ENCODE peak calls at places on chromosomes 11 and 22, in eight cellular contexts. H, T, D, S, F, I, V and J are unnamed samples.

GRCh38 chr11:7019500-7020182 is 505 bp downstream of the ZNF214 start:
- DNase-seq in H (no peak), T (no peak), D (peak), S (no peak), F (no peak), I (no peak), V (peak), J (no peak)

GRCh38 chr22:36443198-36443770 is 38.2 kb downstream of the TXN2 start:
- DNase-seq in H (no peak), T (no peak), D (no peak), S (peak), F (no peak), I (no peak), V (no peak), J (no peak)

GRCh38 chr11:65871811-65872548 is 620 bp downstream of the EFEMP2 start:
- DNase-seq in H (no peak), T (peak), D (no peak), S (no peak), F (no peak), I (no peak), V (no peak), J (no peak)

GRCh38 chr22:41380993-41381328 is 781 bp upstream of the TEF start:
- DNase-seq in H (peak), T (no peak), D (no peak), S (no peak), F (no peak), I (peak), V (no peak), J (no peak)

GRCh38 chr11:44611687-44612437 is 46.4 kb downstream of the CD82 start:
- DNase-seq in H (no peak), T (no peak), D (no peak), S (peak), F (peak), I (no peak), V (peak), J (no peak)

GRCh38 chr22:43187171-43188099 is 501 bp upstream of the TTLL12 start:
- DNase-seq in H (peak), T (peak), D (peak), S (peak), F (peak), I (peak), V (peak), J (peak)

GRCh38 chr22:50262973-50263617 is 1.6 kb upstream of the MAPK12 start:
- DNase-seq in H (no peak), T (peak), D (no peak), S (no peak), F (no peak), I (no peak), V (no peak), J (no peak)

GRCh38 chr22:44823806-44824205 is 71.4 kb downstream of the ARHGAP8 start:
- DNase-seq in H (no peak), T (no peak), D (no peak), S (no peak), F (peak), I (no peak), V (no peak), J (no peak)

GRCh38 chr22:20432244-20432686 is 5.4 kb downstream of the SCARF2 start:
- DNase-seq in H (no peak), T (peak), D (no peak), S (no peak), F (peak), I (no peak), V (no peak), J (no peak)

GRCh38 chr11:61549177-61549576 is 31.7 kb downstream of the SYT7 start:
- DNase-seq in H (no peak), T (no peak), D (no peak), S (no peak), F (no peak), I (no peak), V (no peak), J (no peak)

GRCh38 chr11:69508974-69509373 is 27.5 kb downstream of the LINC01488 start:
- DNase-seq in H (no peak), T (no peak), D (no peak), S (no peak), F (peak), I (no peak), V (no peak), J (no peak)

GRCh38 chr11:83174008-83174407 is 17.1 kb downstream of the PCF11 start:
- DNase-seq in H (no peak), T (no peak), D (no peak), S (no peak), F (no peak), I (no peak), V (no peak), J (no peak)

GRCh38 chr22:48256776-48257689 is 1494.6 kb downstream of the TBC1D22A start:
- DNase-seq in H (no peak), T (no peak), D (no peak), S (no peak), F (peak), I (no peak), V (no peak), J (no peak)

GRCh38 chr11:119488256-119488995 is 65.5 kb upstream of the THY1 start:
- DNase-seq in H (no peak), T (no peak), D (peak), S (no peak), F (no peak), I (no peak), V (peak), J (no peak)

GRCh38 chr11:91158901-91159537 is 936.2 kb upstream of the CHORDC1 start:
- DNase-seq in H (no peak), T (no peak), D (no peak), S (no peak), F (no peak), I (peak), V (no peak), J (no peak)

GRCh38 chr11:108538022-108538424 is 39.8 kb upstream of the POGLUT3 start:
- DNase-seq in H (no peak), T (no peak), D (no peak), S (no peak), F (no peak), I (no peak), V (no peak), J (no peak)

GRCh38 chr11:35035894-35036408 is 103.0 kb upstream of the CD44 start:
- DNase-seq in H (no peak), T (no peak), D (no peak), S (peak), F (no peak), I (no peak), V (no peak), J (no peak)

GRCh38 chr22:20972014-20972797 is 5.2 kb downstream of the AIFM3 start:
- DNase-seq in H (no peak), T (no peak), D (no peak), S (no peak), F (peak), I (no peak), V (no peak), J (no peak)

GRCh38 chr11:19995131-19995530 is 165.1 kb downstream of the DBX1 start:
- DNase-seq in H (peak), T (no peak), D (no peak), S (no peak), F (no peak), I (peak), V (no peak), J (no peak)

GRCh38 chr11:79314906-79315689 is 125.7 kb downstream of the TENM4 start:
- DNase-seq in H (no peak), T (no peak), D (no peak), S (no peak), F (no peak), I (no peak), V (no peak), J (no peak)

GRCh38 chr22:38017272-38017920 is 33.0 kb upstream of the SOX10 start:
- DNase-seq in H (no peak), T (no peak), D (peak), S (no peak), F (no peak), I (no peak), V (peak), J (peak)

GRCh38 chr22:25704701-25705100 is 37.3 kb upstream of the MYO18B start:
- DNase-seq in H (no peak), T (no peak), D (no peak), S (no peak), F (no peak), I (no peak), V (no peak), J (no peak)

GRCh38 chr11:119863811-119864601 is 135.0 kb upstream of the NECTIN1 start:
- DNase-seq in H (no peak), T (peak), D (no peak), S (peak), F (peak), I (no peak), V (no peak), J (no peak)

GRCh38 chr11:101011881-101012280 is 117.7 kb downstream of the PGR start:
- DNase-seq in H (no peak), T (no peak), D (no peak), S (no peak), F (no peak), I (no peak), V (no peak), J (no peak)

GRCh38 chr22:46386312-46386711 is 50.8 kb downstream of the TRMU start:
- DNase-seq in H (no peak), T (no peak), D (no peak), S (no peak), F (no peak), I (no peak), V (no peak), J (no peak)

GRCh38 chr11:27041141-27041869 is 690 bp downstream of the BBOX1 start:
- DNase-seq in H (no peak), T (no peak), D (no peak), S (peak), F (no peak), I (no peak), V (no peak), J (no peak)

GRCh38 chr11:96081561-96081960 is 157.7 kb upstream of the MTMR2 start:
- DNase-seq in H (no peak), T (no peak), D (no peak), S (no peak), F (no peak), I (no peak), V (no peak), J (no peak)

GRCh38 chr11:20459865-20460264 is 72.3 kb downstream of the PRMT3 start:
- DNase-seq in H (no peak), T (no peak), D (no peak), S (no peak), F (no peak), I (no peak), V (no peak), J (no peak)

GRCh38 chr11:69820441-69820840 is 1.2 kb upstream of the FGF3 start:
- DNase-seq in H (no peak), T (no peak), D (no peak), S (no peak), F (no peak), I (no peak), V (no peak), J (no peak)

GRCh38 chr11:94681140-94681539 is 87.0 kb upstream of the AMOTL1 start:
- DNase-seq in H (no peak), T (no peak), D (no peak), S (no peak), F (no peak), I (no peak), V (no peak), J (no peak)

GRCh38 chr11:20873054-20873453 is 203.7 kb downstream of the NELL1 start:
- DNase-seq in H (peak), T (peak), D (no peak), S (peak), F (no peak), I (no peak), V (no peak), J (no peak)

GRCh38 chr11:105130189-105130813 is 9.3 kb downstream of the CARD18 start:
- DNase-seq in H (no peak), T (no peak), D (no peak), S (no peak), F (peak), I (peak), V (no peak), J (no peak)

GRCh38 chr11:70141490-70142014 is 61.5 kb upstream of the FADD start:
- DNase-seq in H (no peak), T (no peak), D (no peak), S (no peak), F (no peak), I (no peak), V (peak), J (no peak)

GRCh38 chr11:64122411-64123101 is 43.4 kb downstream of the MACROD1 start:
- DNase-seq in H (no peak), T (no peak), D (no peak), S (no peak), F (no peak), I (no peak), V (no peak), J (no peak)

GRCh38 chr11:84800755-84801346 is 826.3 kb downstream of the DLG2 start:
- DNase-seq in H (peak), T (peak), D (no peak), S (no peak), F (no peak), I (no peak), V (no peak), J (no peak)

GRCh38 chr11:106389096-106389495 is 311.6 kb downstream of the AASDHPPT start:
- DNase-seq in H (no peak), T (no peak), D (no peak), S (no peak), F (no peak), I (no peak), V (no peak), J (no peak)

GRCh38 chr11:10779086-10779485 is 28.0 kb downstream of the CTR9 start:
- DNase-seq in H (no peak), T (no peak), D (no peak), S (no peak), F (no peak), I (no peak), V (no peak), J (no peak)
- H3K27ac ChIP-seq in H (no peak), T (peak), D (no peak), S (no peak), F (no peak), I (no peak), V (peak), J (no peak)

GRCh38 chr11:16605440-16605970 is 132.9 kb upstream of the C11orf58 start:
- DNase-seq in H (no peak), T (peak), D (peak), S (no peak), F (peak), I (no peak), V (peak), J (no peak)

GRCh38 chr11:16606784-16607674 is 131.4 kb upstream of the C11orf58 start:
- DNase-seq in H (no peak), T (peak), D (peak), S (no peak), F (peak), I (no peak), V (peak), J (no peak)

GRCh38 chr11:16604784-16605439 is 133.5 kb upstream of the C11orf58 start:
- DNase-seq in H (no peak), T (peak), D (peak), S (no peak), F (peak), I (no peak), V (peak), J (no peak)

GRCh38 chr11:16607675-16608644 is 130.5 kb upstream of the C11orf58 start:
- DNase-seq in H (no peak), T (peak), D (peak), S (no peak), F (peak), I (no peak), V (peak), J (peak)

GRCh38 chr11:16605971-16606783 is 132.3 kb upstream of the C11orf58 start:
- DNase-seq in H (peak), T (peak), D (peak), S (peak), F (peak), I (peak), V (peak), J (peak)
- H3K27ac ChIP-seq in H (no peak), T (no peak), D (peak), S (no peak), F (peak), I (peak), V (peak), J (peak)

GRCh38 chr11:123650901-123651300 is 3.5 kb downstream of the SCN3B start:
- DNase-seq in H (no peak), T (no peak), D (no peak), S (no peak), F (no peak), I (no peak), V (no peak), J (no peak)

GRCh38 chr11:123654566-123655081 is at the start of gene SCN3B:
- DNase-seq in H (peak), T (peak), D (peak), S (no peak), F (no peak), I (peak), V (peak), J (no peak)

GRCh38 chr11:123653997-123654565 is 343 bp downstream of the SCN3B start:
- DNase-seq in H (peak), T (peak), D (peak), S (no peak), F (peak), I (no peak), V (peak), J (peak)

GRCh38 chr11:123659311-123659710 is 4.9 kb upstream of the SCN3B start:
- DNase-seq in H (no peak), T (no peak), D (no peak), S (no peak), F (no peak), I (no peak), V (no peak), J (no peak)

DNA sequence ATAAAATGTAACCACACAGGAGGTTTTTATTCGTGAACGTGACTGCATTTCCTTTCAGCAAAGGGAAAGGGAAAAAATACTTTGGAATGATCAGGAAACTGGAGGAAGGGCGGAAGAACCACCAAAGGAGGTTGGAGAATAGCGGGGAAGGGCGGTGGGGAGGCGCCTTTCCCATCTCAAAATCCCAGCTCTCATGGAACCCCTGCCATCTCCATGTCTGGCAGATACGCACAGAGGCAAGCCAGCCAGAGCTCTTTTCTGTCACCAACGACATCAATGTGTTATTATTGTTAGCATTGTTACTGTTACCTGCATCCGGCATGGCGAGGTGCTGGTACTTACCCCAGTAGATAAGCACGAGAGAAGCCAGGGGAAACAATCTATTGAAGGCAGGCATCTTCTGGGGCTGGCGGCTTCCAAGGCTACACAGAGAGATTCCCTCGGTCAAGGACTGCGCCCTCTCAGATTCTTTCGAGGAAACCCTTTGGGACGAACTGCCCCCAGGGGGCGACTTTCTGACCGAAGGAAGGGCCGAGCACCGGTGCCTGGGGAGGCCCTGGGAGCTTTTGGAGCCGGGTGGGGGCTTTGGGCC is 923 bp downstream of the SCN3B start:
- DNase-seq in H (peak), T (no peak), D (no peak), S (no peak), F (no peak), I (no peak), V (no peak), J (no peak)
- H3K27ac ChIP-seq in H (no peak), T (no peak), D (no peak), S (no peak), F (no peak), I (no peak), V (no peak), J (no peak)

GRCh38 chr11:36110698-36111410 is 167.0 kb downstream of the LDLRAD3 start:
- DNase-seq in H (no peak), T (no peak), D (no peak), S (no peak), F (no peak), I (no peak), V (no peak), J (no peak)
- H3K27ac ChIP-seq in H (no peak), T (no peak), D (no peak), S (no peak), F (no peak), I (no peak), V (no peak), J (no peak)

GRCh38 chr11:9264381-9265210 is 554 bp downstream of the DENND5A start:
- DNase-seq in H (peak), T (peak), D (peak), S (no peak), F (peak), I (no peak), V (peak), J (peak)
- H3K27ac ChIP-seq in H (peak), T (peak), D (peak), S (no peak), F (peak), I (peak), V (peak), J (peak)